ENCODE peak calls at places on chromosomes 5 and 9, in four cellular contexts. F is lower leg skin; I is activated effector memory CD4-positive, alpha-beta T cell treated with Interleukin-2 at 50 U/mL for 16 hours; U is fibroblast of mammary gland. V is an unnamed sample.

GRCh38 chr9:128683340-128684064 is 5.5 kb upstream of the SET start:
- DNase-seq in I (no peak), F (peak; percentile 66), U (peak; percentile 52), V (peak; percentile 77)

GRCh38 chr5:9774472-9775079 is 144.4 kb upstream of the TAS2R1 start:
- DNase-seq in I (no peak), F (no peak), U (peak; percentile 46), V (peak; percentile 11)

GRCh38 chr5:10719965-10720364 is 41.1 kb downstream of the DAP start:
- DNase-seq in F (no peak), U (peak; percentile 98), I (no peak), V (no peak)

GRCh38 chr5:67897980-67898379 is 317.6 kb upstream of the PIK3R1 start:
- DNase-seq in U (no peak), F (peak; percentile 65), I (no peak), V (no peak)

GRCh38 chr9:135848341-135849047 is 58.9 kb downstream of the CAMSAP1 start:
- DNase-seq in F (no peak), I (no peak), U (no peak), V (no peak)

GRCh38 chr5:14417232-14417730 is 164.3 kb upstream of the OTULINL start:
- DNase-seq in I (no peak), U (peak; percentile 85), F (no peak), V (peak; percentile 66)

GRCh38 chr9:133463864-133464615 is 4.3 kb downstream of the CACFD1 start:
- DNase-seq in F (no peak), I (no peak), U (no peak), V (peak; percentile 44)

GRCh38 chr5:172380992-172381643 is 73.2 kb downstream of the SH3PXD2B start:
- DNase-seq in F (peak; percentile 51), I (no peak), U (peak; percentile 31), V (no peak)

GRCh38 chr9:136482046-136482792 is 621 bp downstream of the SEC16A start:
- DNase-seq in F (no peak), U (peak; percentile 47), I (peak; percentile 14), V (peak; percentile 53)

GRCh38 chr5:134530375-134531077 is 5.1 kb downstream of the JADE2 start:
- DNase-seq in U (no peak), I (no peak), F (no peak), V (peak; percentile 51)

GRCh38 chr9:107807183-107807582 is 317.6 kb upstream of the KLF4 start:
- DNase-seq in U (peak; percentile 93), I (no peak), F (no peak), V (no peak)

GRCh38 chr5:61625682-61626620 is 293.9 kb downstream of the ZSWIM6 start:
- DNase-seq in F (peak; percentile 31), I (no peak), U (peak; percentile 39), V (peak; percentile 91)

GRCh38 chr5:74766348-74766886 is 500 bp downstream of the GFM2 start:
- DNase-seq in F (no peak), I (no peak), U (peak; percentile 69), V (peak; percentile 63)

GRCh38 chr5:178145965-178146820 is 7.5 kb downstream of the NHP2 start:
- DNase-seq in F (peak; percentile 59), I (peak; percentile 61), U (peak; percentile 43), V (peak; percentile 86)

GRCh38 chr9:107155244-107155817 is 127.7 kb upstream of the RAD23B start:
- DNase-seq in F (no peak), I (no peak), U (no peak), V (no peak)

GRCh38 chr9:133892193-133892920 is 99.8 kb downstream of the VAV2 start:
- DNase-seq in U (no peak), F (no peak), I (no peak), V (peak; percentile 72)

GRCh38 chr5:97192580-97193421 is 9.8 kb upstream of the RIOK2 start:
- DNase-seq in U (peak; percentile 20), F (no peak), I (no peak), V (peak; percentile 1)

GRCh38 chr5:117893211-117893610 is 1095.1 kb downstream of the DTWD2 start:
- DNase-seq in F (no peak), I (no peak), U (no peak), V (no peak)

GRCh38 chr5:141560725-141561483 is 57.9 kb downstream of the DIAPH1 start:
- DNase-seq in U (peak; percentile 98), F (peak; percentile 93), I (no peak), V (peak; percentile 98)

GRCh38 chr5:1162729-1163128 is 38.7 kb upstream of the SLC6A19 start:
- DNase-seq in U (no peak), F (no peak), I (no peak), V (no peak)

GRCh38 chr9:83919111-83919510 is 2.1 kb downstream of the KIF27 start:
- DNase-seq in I (no peak), F (no peak), U (no peak), V (no peak)

GRCh38 chr9:120510816-120511215 is 69.2 kb downstream of the CDK5RAP2 start:
- DNase-seq in U (no peak), I (no peak), F (no peak), V (no peak)

GRCh38 chr5:176552332-176552731 is 3.2 kb downstream of the CDHR2 start:
- DNase-seq in F (no peak), I (no peak), U (no peak), V (no peak)

GRCh38 chr5:173522518-173522917 is 93.9 kb downstream of the BOD1 start:
- DNase-seq in F (no peak), I (no peak), U (no peak), V (no peak)

GRCh38 chr5:113199122-113199905 is 222.7 kb downstream of the DCP2 start:
- DNase-seq in U (peak; percentile 78), F (no peak), I (no peak), V (no peak)

GRCh38 chr9:126852289-126852688 is 8.2 kb upstream of the ZBTB34 start:
- DNase-seq in F (no peak), I (no peak), U (no peak), V (peak; percentile 29)

GRCh38 chr5:73550016-73550415 is 15.4 kb downstream of the ANKRA2 start:
- DNase-seq in F (no peak), U (no peak), I (no peak), V (no peak)

GRCh38 chr9:132717326-132717945 is 47.2 kb downstream of the GTF3C4 start:
- DNase-seq in F (no peak), I (no peak), U (no peak), V (peak; percentile 51)

GRCh38 chr9:69223605-69224004 is 49.5 kb downstream of the TJP2 start:
- DNase-seq in U (peak; percentile 57), F (no peak), I (no peak), V (peak; percentile 75)

GRCh38 chr5:110590187-110590586 is 136.3 kb downstream of the TMEM232 start:
- DNase-seq in U (peak; percentile 37), I (no peak), F (no peak), V (peak; percentile 37)